ENCODE peak calls at places on chromosomes 1 and 21, in seven cellular contexts. B is amygdala; O is NCI-H446; H is NCI-H2227 treated with DMSO at 0.1 percent for 48 hours; M is heart right ventricle; E is ureter; D is stimulated activated CD4-positive, alpha-beta T cell treated with anti-CD3 and anti-CD28 coated beads, Interleukin-2, amount 100 ng/mL, for 4 hours. W is an unnamed sample.

GRCh38 chr21:42724226-42724920 is 71.0 kb downstream of the PDE9A start:
- DNase-seq in B (no peak), O (no peak), H (no peak), M (peak; percentile 44), E (peak; percentile 55), D (no peak), W (peak; percentile 38)

GRCh38 chr1:92843046-92843423 is 11.2 kb downstream of the RPL5 start:
- DNase-seq in B (no peak), O (no peak), H (no peak), M (no peak), E (no peak), D (no peak), W (no peak)

GRCh38 chr1:6393400-6394187 is at the start of gene ACOT7:
- DNase-seq in B (peak; percentile 80), O (peak; percentile 92), H (peak; percentile 88), M (peak; percentile 89), E (peak; percentile 86), D (peak; percentile 89), W (peak; percentile 90)

GRCh38 chr1:25573591-25573930 is 30.2 kb downstream of the LDLRAP1 start:
- DNase-seq in B (no peak), O (no peak), H (no peak), M (no peak), E (no peak), D (no peak), W (peak; percentile 87)

GRCh38 chr1:186440584-186440983 is 20.3 kb downstream of the PDC start:
- DNase-seq in B (no peak), O (no peak), H (no peak), M (no peak), E (no peak), D (no peak), W (no peak)

GRCh38 chr1:22916469-22916817 is 56.2 kb downstream of the LACTBL1 start:
- DNase-seq in B (peak; percentile 17), O (no peak), H (no peak), M (no peak), E (peak; percentile 63), D (no peak), W (no peak)

GRCh38 chr1:207670997-207671396 is 26.1 kb downstream of the CR1L start:
- DNase-seq in B (no peak), O (no peak), H (no peak), M (no peak), E (no peak), D (no peak), W (no peak)

GRCh38 chr1:85128296-85128695 is 72.5 kb downstream of the SYDE2 start:
- DNase-seq in B (no peak), O (no peak), H (no peak), M (no peak), E (no peak), D (no peak), W (no peak)

GRCh38 chr1:77889671-77890070 is 1.2 kb downstream of the NEXN start:
- DNase-seq in B (no peak), O (no peak), H (no peak), M (no peak), E (no peak), D (no peak), W (no peak)

GRCh38 chr1:91693542-91693941 is 192.4 kb downstream of the TGFBR3 start:
- DNase-seq in B (peak; percentile 1), O (peak; percentile 27), H (no peak), M (peak; percentile 56), E (no peak), D (no peak), W (no peak)

GRCh38 chr1:22821027-22821426 is 110.4 kb downstream of the EPHB2 start:
- DNase-seq in B (no peak), O (no peak), H (no peak), M (no peak), E (no peak), D (no peak), W (no peak)

GRCh38 chr1:93629101-93630059 is 52.3 kb downstream of the BCAR3 start:
- DNase-seq in B (no peak), O (peak; percentile 63), H (peak; percentile 77), M (peak; percentile 58), E (no peak), D (peak; percentile 23), W (no peak)

GRCh38 chr1:42144336-42145189 is 8.6 kb upstream of the GUCA2B start:
- DNase-seq in B (no peak), O (no peak), H (no peak), M (no peak), E (peak; percentile 30), D (no peak), W (no peak)

GRCh38 chr1:245604979-245605378 is 450.2 kb downstream of the KIF26B start:
- DNase-seq in B (no peak), O (no peak), H (no peak), M (no peak), E (no peak), D (no peak), W (no peak)

W was measured in left lobe of liver.